ENCODE peak calls at places on chromosomes 3 and 15, in four cellular contexts. P is right cardiac atrium; D is stomach; E is CD4-positive, CD25-positive, alpha-beta regulatory T cell. X is an unnamed sample. For H3K9me3, the result is how much of the 10 kb centered on the place peaks cover.

GRCh38 chr3:53618946-53619345 is 124.5 kb downstream of the CACNA1D start:
- DNase-seq in P (no peak), D (no peak), E (no peak), X (no peak)

GRCh38 chr15:101517504-101517903 is 28.0 kb upstream of the PCSK6 start:
- DNase-seq in P (no peak), D (no peak), E (no peak), X (no peak)

GRCh38 chr15:55247766-55248427 is 41.7 kb downstream of the RAB27A start:
- DNase-seq in P (peak), D (peak), E (no peak), X (no peak)

GRCh38 chr15:60324706-60325438 is 72.9 kb downstream of the ANXA2 start:
- DNase-seq in P (no peak), D (no peak), E (no peak), X (no peak)

GRCh38 chr3:168220609-168221008 is 124.9 kb upstream of the GOLIM4 start:
- DNase-seq in P (no peak), D (no peak), E (no peak), X (peak)

GRCh38 chr3:186283096-186283495 is 78.9 kb downstream of the DGKG start:
- DNase-seq in P (no peak), D (no peak), E (no peak), X (no peak)

GRCh38 chr15:91844928-91845327 is 8.6 kb upstream of the SLCO3A1 start:
- DNase-seq in P (no peak), D (no peak), E (no peak), X (no peak)

GRCh38 chr3:145359040-145359439 is 801.9 kb downstream of the PLOD2 start:
- DNase-seq in P (no peak), D (no peak), E (no peak), X (no peak)

GRCh38 chr3:141086188-141086587 is 35.0 kb downstream of the SPSB4 start:
- DNase-seq in P (no peak), D (no peak), E (no peak), X (peak)

GRCh38 chr15:27017168-27017809 is 46.3 kb downstream of the GABRG3 start:
- DNase-seq in P (no peak), D (peak), E (no peak), X (peak)

GRCh38 chr3:30544811-30545210 is 61.6 kb upstream of the TGFBR2 start:
- DNase-seq in P (no peak), D (no peak), E (no peak), X (peak)

GRCh38 chr15:32867313-32867626 is 149.5 kb downstream of the GREM1 start:
- DNase-seq in P (no peak), D (no peak), E (no peak), X (no peak)

GRCh38 chr3:38533285-38533994 is 37.3 kb downstream of the EXOG start:
- DNase-seq in P (peak), D (no peak), E (no peak), X (no peak)

GRCh38 chr15:67119238-67119846 is 53.9 kb downstream of the SMAD3 start:
- DNase-seq in P (no peak), D (no peak), E (no peak), X (no peak)

GRCh38 chr15:67116742-67117141 is 51.3 kb downstream of the SMAD3 start:
- DNase-seq in P (no peak), D (no peak), E (no peak), X (no peak)

GRCh38 chr15:67117356-67117755 is 52.0 kb downstream of the SMAD3 start:
- DNase-seq in P (no peak), D (no peak), E (no peak), X (no peak)

GRCh38 chr15:67120009-67120838 is 54.8 kb downstream of the SMAD3 start:
- DNase-seq in P (no peak), D (no peak), E (no peak), X (no peak)

GRCh38 chr15:67118808-67119207 is 53.4 kb downstream of the SMAD3 start:
- DNase-seq in P (no peak), D (no peak), E (no peak), X (no peak)
- H3K4me3 ChIP-seq in P (no peak), D (no peak), E (no peak), X (no peak)

GRCh38 chr3:20739814-20740213 is 553.8 kb upstream of the SGO1 start:
- DNase-seq in P (no peak), D (no peak), E (no peak), X (no peak)

GRCh38 chr3:20747736-20748135 is 561.7 kb upstream of the SGO1 start:
- DNase-seq in P (no peak), D (no peak), E (no peak), X (no peak)

GRCh38 chr3:20741381-20741780 is 555.4 kb upstream of the SGO1 start:
- DNase-seq in P (no peak), D (no peak), E (no peak), X (no peak)

GRCh38 chr3:20742903-20743302 is 556.9 kb upstream of the SGO1 start:
- DNase-seq in P (no peak), D (no peak), E (no peak), X (no peak)
- H3K9me3 ChIP-seq in P (under half), D (under half), E (under half), X (under half)

GRCh38 chr15:62756326-62756994 is 286.1 kb upstream of the TPM1 start:
- DNase-seq in P (no peak), D (no peak), E (no peak), X (no peak)

GRCh38 chr15:62757535-62757934 is 285.0 kb upstream of the TPM1 start:
- DNase-seq in P (no peak), D (no peak), E (no peak), X (no peak)

GRCh38 chr15:62758952-62759349 is 283.6 kb upstream of the TPM1 start:
- DNase-seq in P (no peak), D (no peak), E (no peak), X (no peak)

GRCh38 chr15:62756995-62757360 is 285.6 kb upstream of the TPM1 start:
- DNase-seq in P (no peak), D (no peak), E (no peak), X (no peak)

DNA sequence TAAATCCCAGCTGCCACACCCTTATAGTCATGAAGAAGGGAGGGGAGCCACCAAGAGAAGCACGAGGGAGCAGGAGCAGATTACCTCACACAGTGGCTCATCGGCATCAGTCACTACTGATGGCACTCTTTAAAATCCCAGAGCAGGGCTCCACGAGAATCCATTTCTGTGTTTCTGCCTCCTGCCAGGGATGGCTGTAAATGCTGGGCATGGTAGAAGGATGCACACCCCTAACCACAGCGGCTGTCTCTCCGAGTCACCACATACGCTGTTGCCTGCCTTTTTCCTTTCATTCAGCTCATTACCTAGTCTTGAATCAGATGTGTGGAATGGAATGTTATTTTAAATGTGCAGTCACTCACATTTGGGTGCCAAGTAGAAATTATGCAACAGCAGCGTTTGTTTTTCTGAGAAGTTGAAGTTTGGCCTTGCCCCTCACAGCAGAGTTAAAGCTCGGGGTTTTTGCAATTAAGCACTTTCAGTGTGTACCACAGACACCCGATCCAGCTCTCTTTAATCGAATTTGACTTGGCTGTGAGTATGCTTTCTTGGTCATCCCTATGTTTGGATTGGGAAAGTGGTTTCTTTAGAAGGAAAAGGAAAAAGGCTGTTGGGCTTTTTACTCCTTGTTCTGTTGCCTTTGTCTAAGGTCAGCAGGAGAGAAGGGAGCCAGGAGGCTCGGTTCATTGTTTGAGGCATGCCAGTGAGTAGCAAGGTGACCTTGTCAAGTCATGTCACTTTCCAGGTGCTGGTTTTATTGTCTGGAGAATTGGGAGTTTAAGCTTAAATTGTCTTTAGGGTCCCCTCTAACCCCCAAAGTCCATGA is 284.2 kb upstream of the TPM1 start:
- DNase-seq in P (no peak), D (peak), E (no peak), X (peak)
- H3K4me3 ChIP-seq in P (no peak), D (no peak), E (no peak), X (no peak)

DNA sequence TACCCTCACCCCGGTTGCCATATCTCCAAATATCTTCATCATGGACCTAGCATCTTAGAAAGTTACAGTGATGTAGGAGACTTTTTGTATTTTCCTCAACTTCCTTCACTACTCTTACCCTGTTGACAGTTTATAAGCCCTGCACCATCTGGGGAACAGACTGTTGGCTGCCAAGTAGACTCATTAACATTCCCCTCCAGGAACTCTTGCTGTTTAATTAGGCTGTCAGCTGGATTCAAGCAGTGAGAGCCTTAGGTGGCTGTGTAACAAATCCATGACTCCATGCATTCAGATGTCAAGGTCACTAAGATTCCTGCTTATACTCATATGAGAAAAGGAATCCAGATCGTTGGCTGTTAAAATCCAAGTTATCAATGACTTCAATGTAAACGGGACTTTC is 198.3 kb downstream of the NAALADL2 start:
- DNase-seq in P (no peak), D (no peak), E (no peak), X (no peak)
- H3K9me3 ChIP-seq in P (under half), D (under half), E (under half), X (under half)

DNA sequence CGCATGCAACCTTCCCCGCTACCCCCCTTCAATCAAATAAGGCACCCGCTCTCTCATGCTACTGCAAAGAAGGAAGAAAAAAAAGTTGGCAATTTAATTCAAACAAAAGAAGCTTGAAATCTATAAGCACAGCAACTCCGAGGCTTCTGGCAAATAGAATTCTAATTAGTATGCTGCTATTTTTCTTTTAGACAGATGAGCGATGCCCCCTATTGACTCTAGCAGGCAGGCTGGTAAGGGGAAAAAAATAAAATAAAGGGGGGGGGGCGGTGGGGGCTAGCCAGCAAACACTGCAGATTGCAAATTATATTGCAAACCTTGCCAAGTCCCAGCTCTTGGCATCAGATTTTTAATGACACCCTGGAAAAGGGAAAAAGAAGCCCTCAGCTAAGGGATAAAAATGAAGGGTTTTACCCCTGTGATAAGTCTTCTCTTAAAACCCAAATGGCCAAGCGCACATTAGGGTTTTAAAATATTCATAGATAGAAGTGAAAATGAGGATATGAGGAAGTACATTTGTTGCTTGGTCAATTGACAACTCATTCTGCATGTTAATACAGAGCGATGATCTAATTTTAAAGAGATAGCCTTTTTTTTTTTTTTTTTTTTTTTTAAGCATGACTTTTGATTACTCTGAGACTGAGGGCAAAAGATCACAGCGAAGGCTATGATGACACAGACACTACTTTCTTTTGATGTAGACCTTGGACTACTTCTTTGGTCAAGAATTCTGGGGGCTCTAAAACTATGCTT is 255.3 kb downstream of the NR2F2 start:
- DNase-seq in P (no peak), D (no peak), E (no peak), X (no peak)
- H3K4me3 ChIP-seq in P (no peak), D (no peak), E (no peak), X (no peak)

DNA sequence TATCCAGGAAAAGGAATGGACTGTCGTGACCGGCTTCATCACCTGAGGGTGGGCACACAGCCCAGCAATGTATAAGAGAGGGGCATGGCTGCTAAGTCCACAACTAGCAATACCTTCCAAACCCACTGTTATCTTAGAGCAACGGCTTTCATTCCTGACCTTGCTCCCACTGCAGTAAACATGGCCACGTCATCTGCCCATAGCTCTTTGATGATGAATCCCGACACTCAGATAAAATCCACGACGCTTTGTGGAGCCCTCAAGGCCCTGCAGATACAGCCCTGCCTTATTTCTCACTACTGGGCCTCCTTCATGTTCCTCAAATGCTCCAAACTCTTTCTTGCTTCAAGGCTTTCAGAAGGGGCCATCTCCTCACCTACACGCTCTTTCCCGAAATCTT is 114.0 kb downstream of the ADAMTS17 start:
- DNase-seq in P (no peak), D (no peak), E (no peak), X (no peak)
- H3K9me3 ChIP-seq in P (under half), D (under half), E (under half), X (under half)